ENCODE peak calls at places on chromosomes 3 and 15, in four cellular contexts. One of them, this sample, is unnamed.

GRCh38 chr15:49370782-49371181 is 52.3 kb upstream of the FGF7 start:
- DNase-seq in right cardiac atrium: no peak
- DNase-seq in astrocyte of the spinal cord: peak
- DNase-seq in NB4: peak
- DNase-seq in this sample: peak

GRCh38 chr3:130901463-130902204 is 7.8 kb downstream of the ATP2C1 start:
- DNase-seq in right cardiac atrium: no peak
- DNase-seq in astrocyte of the spinal cord: no peak
- DNase-seq in NB4: peak
- DNase-seq in this sample: no peak

GRCh38 chr3:123258359-123258758 is 56.6 kb downstream of the SEC22A start:
- DNase-seq in right cardiac atrium: no peak
- DNase-seq in astrocyte of the spinal cord: no peak
- DNase-seq in NB4: no peak
- DNase-seq in this sample: no peak

GRCh38 chr15:20645956-20646355 is 104.4 kb upstream of the GOLGA6L6 start:
- DNase-seq in right cardiac atrium: peak
- DNase-seq in astrocyte of the spinal cord: no peak
- DNase-seq in NB4: peak
- DNase-seq in this sample: no peak

GRCh38 chr3:11367116-11367781 is 95.1 kb downstream of the ATG7 start:
- DNase-seq in right cardiac atrium: peak
- DNase-seq in astrocyte of the spinal cord: peak
- DNase-seq in NB4: peak
- DNase-seq in this sample: peak

GRCh38 chr3:50552598-50552997 is 14.9 kb downstream of the C3orf18 start:
- DNase-seq in right cardiac atrium: no peak
- DNase-seq in astrocyte of the spinal cord: no peak
- DNase-seq in NB4: no peak
- DNase-seq in this sample: no peak

GRCh38 chr3:32820971-32821685 is 3.3 kb downstream of the TRIM71 start:
- DNase-seq in right cardiac atrium: no peak
- DNase-seq in astrocyte of the spinal cord: no peak
- DNase-seq in NB4: no peak
- DNase-seq in this sample: no peak

GRCh38 chr3:183839751-183840150 is 14.4 kb upstream of the MAP6D1 start:
- DNase-seq in right cardiac atrium: no peak
- DNase-seq in astrocyte of the spinal cord: no peak
- DNase-seq in NB4: no peak
- DNase-seq in this sample: no peak

GRCh38 chr3:8629151-8630021 is 15.2 kb downstream of the SSUH2 start:
- DNase-seq in right cardiac atrium: no peak
- DNase-seq in astrocyte of the spinal cord: peak
- DNase-seq in NB4: peak
- DNase-seq in this sample: peak

GRCh38 chr3:33401781-33402180 is 38.4 kb downstream of the UBP1 start:
- DNase-seq in right cardiac atrium: no peak
- DNase-seq in astrocyte of the spinal cord: peak
- DNase-seq in NB4: no peak
- DNase-seq in this sample: no peak

GRCh38 chr3:189311521-189311920 is 139.8 kb downstream of the TPRG1 start:
- DNase-seq in right cardiac atrium: no peak
- DNase-seq in astrocyte of the spinal cord: no peak
- DNase-seq in NB4: no peak
- DNase-seq in this sample: no peak

GRCh38 chr3:189308594-189308993 is 136.8 kb downstream of the TPRG1 start:
- DNase-seq in right cardiac atrium: no peak
- DNase-seq in astrocyte of the spinal cord: no peak
- DNase-seq in NB4: no peak
- DNase-seq in this sample: no peak

GRCh38 chr3:189305412-189305811 is 133.6 kb downstream of the TPRG1 start:
- DNase-seq in right cardiac atrium: no peak
- DNase-seq in astrocyte of the spinal cord: peak
- DNase-seq in NB4: no peak
- DNase-seq in this sample: peak

GRCh38 chr3:189307963-189308362 is 136.2 kb downstream of the TPRG1 start:
- DNase-seq in right cardiac atrium: no peak
- DNase-seq in astrocyte of the spinal cord: no peak
- DNase-seq in NB4: no peak
- DNase-seq in this sample: no peak

GRCh38 chr3:189309400-189309975 is 137.7 kb downstream of the TPRG1 start:
- DNase-seq in right cardiac atrium: no peak
- DNase-seq in astrocyte of the spinal cord: no peak
- DNase-seq in NB4: no peak
- DNase-seq in this sample: peak
- H3K4me3 ChIP-seq in right cardiac atrium: no peak
- H3K4me3 ChIP-seq in astrocyte of the spinal cord: no peak
- H3K4me3 ChIP-seq in NB4: no peak
- H3K4me3 ChIP-seq in this sample: no peak

GRCh38 chr3:52493232-52494017 is 1.7 kb upstream of the STAB1 start:
- DNase-seq in right cardiac atrium: no peak
- DNase-seq in astrocyte of the spinal cord: no peak
- DNase-seq in NB4: peak
- DNase-seq in this sample: no peak

GRCh38 chr3:52498134-52499054 is 3.3 kb downstream of the STAB1 start:
- DNase-seq in right cardiac atrium: peak
- DNase-seq in astrocyte of the spinal cord: peak
- DNase-seq in NB4: peak
- DNase-seq in this sample: no peak

GRCh38 chr3:52494446-52494845 is 692 bp upstream of the STAB1 start:
- DNase-seq in right cardiac atrium: no peak
- DNase-seq in astrocyte of the spinal cord: no peak
- DNase-seq in NB4: no peak
- DNase-seq in this sample: no peak

GRCh38 chr3:52495096-52495495 is at the start of gene STAB1:
- DNase-seq in right cardiac atrium: peak
- DNase-seq in astrocyte of the spinal cord: no peak
- DNase-seq in NB4: peak
- DNase-seq in this sample: no peak

DNA sequence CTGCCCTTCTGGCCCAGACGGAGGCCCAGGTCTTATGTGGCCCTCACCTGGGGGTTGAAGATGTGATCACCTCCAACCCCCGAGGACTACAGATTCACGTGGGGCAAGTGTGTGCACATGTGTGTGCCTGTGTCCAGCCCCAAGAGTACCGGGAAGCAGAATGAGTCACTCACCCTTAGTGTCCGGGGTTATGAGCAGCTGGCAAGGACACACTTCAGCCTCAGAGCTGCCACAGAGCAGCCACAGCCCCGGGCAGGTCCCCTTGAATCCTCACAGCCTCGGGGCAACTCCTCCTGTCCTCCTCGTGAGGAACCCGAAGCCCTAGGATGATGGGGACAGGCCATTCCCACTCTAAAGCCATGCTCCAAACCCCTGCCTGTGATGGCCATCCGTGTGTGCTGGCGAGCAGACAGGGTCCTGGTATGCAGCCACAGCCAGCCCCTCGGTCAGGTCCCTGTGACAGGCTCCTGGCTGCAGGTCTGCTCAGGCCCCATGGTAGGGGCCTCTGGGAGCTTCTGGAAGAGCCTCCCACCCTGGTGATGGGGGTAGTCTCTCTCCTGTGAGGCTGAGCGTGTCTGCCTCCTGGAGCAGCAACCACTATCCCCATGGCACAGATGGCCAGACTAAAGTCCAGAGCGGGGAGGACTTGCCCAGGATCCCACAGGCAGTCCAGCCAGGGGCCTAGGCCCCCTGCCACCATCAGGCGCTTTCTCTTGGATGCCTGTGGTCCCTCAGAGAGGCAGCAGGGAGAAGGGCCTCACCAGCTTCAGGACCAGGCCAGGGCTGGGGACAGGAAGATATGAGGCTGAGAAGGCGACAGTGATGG is 852 bp downstream of the STAB1 start:
- DNase-seq in right cardiac atrium: peak
- DNase-seq in astrocyte of the spinal cord: peak
- DNase-seq in NB4: peak
- DNase-seq in this sample: peak
- H3K4me3 ChIP-seq in right cardiac atrium: peak
- H3K4me3 ChIP-seq in astrocyte of the spinal cord: no peak
- H3K4me3 ChIP-seq in NB4: peak
- H3K4me3 ChIP-seq in this sample: no peak

GRCh38 chr3:111541911-111542483 is at the start of gene CD96:
- DNase-seq in right cardiac atrium: no peak
- DNase-seq in astrocyte of the spinal cord: peak
- DNase-seq in NB4: no peak
- DNase-seq in this sample: no peak
- H3K4me3 ChIP-seq in right cardiac atrium: peak
- H3K4me3 ChIP-seq in astrocyte of the spinal cord: no peak
- H3K4me3 ChIP-seq in NB4: no peak
- H3K4me3 ChIP-seq in this sample: no peak

DNA sequence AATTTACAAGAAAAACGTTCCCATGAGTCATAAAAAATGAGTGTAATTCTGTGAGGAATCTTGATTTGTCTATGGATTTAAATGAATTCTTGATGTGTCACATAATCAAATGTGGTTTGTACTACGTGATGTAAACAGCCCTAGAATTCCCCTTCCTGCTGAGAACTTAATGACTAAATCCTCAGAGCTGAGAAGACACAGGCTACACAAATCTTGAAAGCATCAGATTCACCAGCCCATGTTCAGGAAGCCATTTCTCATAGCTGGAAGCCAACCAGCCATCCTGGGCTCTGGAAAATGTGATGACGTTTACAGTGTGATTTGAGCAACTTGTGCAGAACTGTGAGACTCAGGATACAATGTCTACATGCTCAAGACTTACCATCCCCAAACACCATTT is 193.7 kb upstream of the MME start:
- DNase-seq in right cardiac atrium: peak
- DNase-seq in astrocyte of the spinal cord: peak
- DNase-seq in NB4: no peak
- DNase-seq in this sample: peak
- H3K4me3 ChIP-seq in right cardiac atrium: no peak
- H3K4me3 ChIP-seq in astrocyte of the spinal cord: no peak
- H3K4me3 ChIP-seq in NB4: no peak
- H3K4me3 ChIP-seq in this sample: no peak

GRCh38 chr3:181103605-181104004 is 114.1 kb upstream of the DNAJC19 start:
- DNase-seq in right cardiac atrium: no peak
- DNase-seq in astrocyte of the spinal cord: no peak
- DNase-seq in NB4: peak
- DNase-seq in this sample: peak

DNA sequence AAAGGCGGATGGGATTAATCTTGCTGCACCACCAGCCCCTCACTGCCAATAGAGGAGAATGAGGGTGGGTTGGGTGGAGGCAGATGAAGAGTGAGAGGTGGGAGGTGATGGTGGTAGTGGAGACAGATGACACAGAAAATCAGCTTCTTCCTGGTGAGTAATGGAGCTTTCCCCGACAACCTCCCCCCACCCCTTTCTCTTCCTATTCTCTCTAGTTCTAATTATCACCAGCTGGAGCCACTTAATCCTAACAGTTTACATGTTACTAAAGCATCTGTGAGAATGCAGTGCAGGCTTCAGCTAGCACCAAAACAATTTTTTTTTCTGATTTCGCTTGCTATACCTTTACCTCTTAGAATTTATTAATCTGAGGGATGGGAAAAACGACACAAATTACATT is 116.1 kb upstream of the DNAJC19 start:
- DNase-seq in right cardiac atrium: no peak
- DNase-seq in astrocyte of the spinal cord: no peak
- DNase-seq in NB4: no peak
- DNase-seq in this sample: no peak
- H3K4me3 ChIP-seq in right cardiac atrium: no peak
- H3K4me3 ChIP-seq in astrocyte of the spinal cord: no peak
- H3K4me3 ChIP-seq in NB4: no peak
- H3K4me3 ChIP-seq in this sample: no peak

This sample was measured in bronchial epithelial cell.